ENCODE peak calls at places on chromosomes 2 and 18, in seven cellular contexts. Z is trophoblast cell, G is neuronal stem cell, J is IMR-90, S is H9, N is mesenchymal stem cell, X is H1. Q is an unnamed sample.

GRCh38 chr2:12923907-12924610 is 207.3 kb downstream of the TRIB2 start:
- DNase-seq in Z (no peak), G (no peak), J (peak; percentile 71), S (no peak), N (peak; percentile 20), X (no peak), Q (no peak)

GRCh38 chr18:70295633-70296188 is 6.9 kb downstream of the SOCS6 start:
- DNase-seq in Z (no peak), G (no peak), J (peak; percentile 39), S (no peak), N (peak; percentile 38), X (no peak), Q (no peak)

GRCh38 chr2:27860111-27860510 is 30.1 kb downstream of the RBKS start:
- DNase-seq in Z (peak; percentile 77), G (no peak), J (peak; percentile 90), S (no peak), N (peak; percentile 73), X (no peak), Q (no peak)

GRCh38 chr2:176562359-176563043 is 293.3 kb downstream of the MTX2 start:
- DNase-seq in Z (peak; percentile 75), G (no peak), J (peak; percentile 86), S (no peak), N (peak; percentile 31), X (no peak), Q (peak; percentile 37)

GRCh38 chr2:162211747-162212146 is 31.5 kb downstream of the FAP start:
- DNase-seq in Z (no peak), G (no peak), J (no peak), S (no peak), N (no peak), X (no peak), Q (no peak)

GRCh38 chr2:70214958-70215357 is 24.1 kb upstream of the C2orf42 start:
- DNase-seq in Z (no peak), G (no peak), J (peak; percentile 96), S (no peak), N (no peak), X (no peak), Q (no peak)

GRCh38 chr2:219437141-219437540 is 2.5 kb downstream of the SPEG start:
- DNase-seq in Z (no peak), G (no peak), J (no peak), S (no peak), N (no peak), X (no peak), Q (no peak)

GRCh38 chr2:64201086-64201627 is 56.9 kb upstream of the PELI1 start:
- DNase-seq in Z (peak; percentile 74), G (no peak), J (no peak), S (no peak), N (peak; percentile 33), X (no peak), Q (no peak)

GRCh38 chr2:220469201-220469600 is 841.8 kb downstream of the SLC4A3 start:
- DNase-seq in Z (peak; percentile 48), G (no peak), J (peak; percentile 80), S (no peak), N (peak; percentile 87), X (no peak), Q (no peak)

GRCh38 chr2:56132138-56132537 is 51.7 kb upstream of the CCDC85A start:
- DNase-seq in Z (peak; percentile 63), G (peak; percentile 41), J (peak; percentile 47), S (no peak), N (peak; percentile 58), X (no peak), Q (peak; percentile 46)

GRCh38 chr2:240465765-240466578 is 30.5 kb downstream of the GPC1 start:
- DNase-seq in Z (no peak), G (no peak), J (no peak), S (peak; percentile 20), N (no peak), X (no peak), Q (no peak)

GRCh38 chr2:88517759-88518201 is 65.3 kb upstream of the FOXI3 start:
- DNase-seq in Z (no peak), G (peak; percentile 66), J (no peak), S (no peak), N (no peak), X (peak; percentile 13), Q (peak; percentile 89)

GRCh38 chr2:236841389-236841788 is 244.3 kb upstream of the COPS8 start:
- DNase-seq in Z (no peak), G (no peak), J (no peak), S (no peak), N (no peak), X (no peak), Q (no peak)

GRCh38 chr18:13371689-13372404 is 153.3 kb downstream of the LDLRAD4 start:
- DNase-seq in Z (no peak), G (no peak), J (no peak), S (no peak), N (no peak), X (no peak), Q (no peak)

GRCh38 chr2:222835142-222835822 is 25.6 kb upstream of the ACSL3 start:
- DNase-seq in Z (no peak), G (no peak), J (no peak), S (no peak), N (no peak), X (no peak), Q (no peak)

GRCh38 chr2:241678307-241678706 is 8.3 kb downstream of the DTYMK start:
- DNase-seq in Z (no peak), G (no peak), J (no peak), S (no peak), N (no peak), X (no peak), Q (no peak)

GRCh38 chr18:5530623-5531022 is 13.2 kb downstream of the EPB41L3 start:
- DNase-seq in Z (no peak), G (no peak), J (no peak), S (no peak), N (no peak), X (no peak), Q (no peak)

GRCh38 chr2:167215595-167215994 is 327.3 kb downstream of the XIRP2 start:
- DNase-seq in Z (no peak), G (no peak), J (no peak), S (no peak), N (no peak), X (no peak), Q (peak; percentile 19)

GRCh38 chr2:241814571-241815476 is 5.8 kb downstream of the NEU4 start:
- DNase-seq in Z (no peak), G (no peak), J (no peak), S (no peak), N (no peak), X (no peak), Q (no peak)

GRCh38 chr2:139737659-139738058 is 957.5 kb upstream of the NXPH2 start:
- DNase-seq in Z (no peak), G (no peak), J (no peak), S (no peak), N (no peak), X (no peak), Q (no peak)

GRCh38 chr2:29397743-29398142 is 282.5 kb downstream of the CLIP4 start:
- DNase-seq in Z (no peak), G (no peak), J (no peak), S (no peak), N (no peak), X (no peak), Q (no peak)

GRCh38 chr2:55761526-55761925 is 67.9 kb upstream of the PNPT1 start:
- DNase-seq in Z (peak; percentile 20), G (no peak), J (peak; percentile 23), S (no peak), N (peak; percentile 56), X (no peak), Q (no peak)

GRCh38 chr18:74994502-74995403 is 214.2 kb downstream of the PTGR3 start:
- DNase-seq in Z (peak; percentile 5), G (no peak), J (peak; percentile 11), S (no peak), N (peak; percentile 54), X (no peak), Q (peak; percentile 71)

GRCh38 chr2:197704434-197705142 is 581 bp upstream of the MARS2 start:
- DNase-seq in Z (no peak), G (no peak), J (no peak), S (no peak), N (no peak), X (no peak), Q (no peak)
- H3K4me2 ChIP-seq in Z (peak overlapping the region; percentile 58), G (no peak overlapping the region), J (peak overlapping the region; percentile 68), S (peak overlapping the region; percentile 62), N (peak overlapping the region; percentile 61), X (peak overlapping the region; percentile 88), Q (peak overlapping the region; percentile 37)

GRCh38 chr18:39611381-39612090 is 2045.9 kb upstream of the CELF4 start:
- DNase-seq in Z (no peak), G (no peak), J (peak; percentile 4), S (no peak), N (no peak), X (no peak), Q (peak; percentile 32)
- H2BK120ac ChIP-seq in Z (no peak overlapping the region), G (no peak overlapping the region), J (no peak overlapping the region), S (no peak overlapping the region), N (no peak overlapping the region), X (no peak overlapping the region), Q (no peak overlapping the region)

DNA sequence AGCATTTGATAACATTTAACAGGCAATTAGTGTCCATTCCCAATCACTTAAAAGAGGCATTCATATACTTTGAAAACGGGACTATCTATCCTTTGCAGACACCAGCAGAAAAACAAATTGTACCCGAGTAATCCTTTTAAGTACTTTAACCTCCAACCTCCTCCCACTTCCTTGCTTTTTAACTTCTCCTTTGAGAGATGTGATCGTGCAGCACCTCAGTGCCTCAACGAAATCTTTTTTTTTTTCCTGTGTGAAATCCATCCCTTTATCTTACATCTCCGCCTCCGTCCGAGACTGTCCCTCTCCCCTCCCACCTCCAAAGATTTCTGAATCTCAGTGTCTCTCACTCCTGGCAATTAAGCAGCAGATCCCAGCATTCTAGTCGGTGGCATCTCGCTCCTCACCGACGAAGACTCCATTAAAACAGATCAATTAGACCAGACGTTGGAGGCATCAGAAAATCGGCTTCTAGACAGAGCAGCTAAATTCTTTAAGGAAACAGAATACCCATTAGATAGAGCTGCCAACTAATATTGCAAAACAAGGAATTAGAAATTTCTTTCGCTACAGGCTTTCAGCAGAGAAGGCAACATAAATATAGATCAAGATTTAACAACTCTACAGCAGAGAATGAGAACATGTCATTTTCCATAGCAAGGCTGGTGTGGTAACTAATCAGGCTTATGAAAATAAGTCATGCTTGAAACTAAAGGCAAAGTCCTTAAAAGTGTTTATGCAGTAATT is 1.9 kb upstream of the TMEFF2 start:
- DNase-seq in Z (no peak), G (peak; percentile 33), J (no peak), S (no peak), N (peak; percentile 20), X (no peak), Q (peak; percentile 29)
- H3K4me2 ChIP-seq in Z (peak overlapping the region; percentile 38), G (peak overlapping the region; percentile 99), J (peak overlapping the region; percentile 75), S (peak overlapping the region; percentile 77), N (peak overlapping the region; percentile 80), X (peak overlapping the region; percentile 89), Q (no peak overlapping the region)

GRCh38 chr18:77654302-77654701 is 404.7 kb downstream of the GALR1 start:
- DNase-seq in Z (no peak), G (no peak), J (no peak), S (no peak), N (no peak), X (no peak), Q (no peak)

GRCh38 chr18:77651441-77651840 is 401.8 kb downstream of the GALR1 start:
- DNase-seq in Z (no peak), G (no peak), J (no peak), S (no peak), N (no peak), X (no peak), Q (no peak)

GRCh38 chr18:77648415-77648814 is 398.8 kb downstream of the GALR1 start:
- DNase-seq in Z (no peak), G (no peak), J (no peak), S (no peak), N (no peak), X (no peak), Q (no peak)

GRCh38 chr18:77653792-77654191 is 404.1 kb downstream of the GALR1 start:
- DNase-seq in Z (no peak), G (no peak), J (no peak), S (no peak), N (no peak), X (no peak), Q (no peak)

GRCh38 chr18:77650799-77651385 is 401.2 kb downstream of the GALR1 start:
- DNase-seq in Z (peak; percentile 59), G (peak; percentile 68), J (no peak), S (peak; percentile 83), N (peak; percentile 1), X (peak; percentile 60), Q (peak; percentile 70)
- H2BK120ac ChIP-seq in Z (no peak overlapping the region), G (no peak overlapping the region), J (no peak overlapping the region), S (no peak overlapping the region), N (no peak overlapping the region), X (no peak overlapping the region), Q (no peak overlapping the region)

Q was measured in mesendoderm.